ENCODE peak calls at places on chromosomes 4 and X, in five cellular contexts. U is fibroblast of mammary gland, X is kidney epithelial cell, K is left ventricle myocardium inferior, M is OCI-LY7. H is an unnamed sample.

GRCh38 chr4:20253799-20254409 is 2.2 kb downstream of the SLIT2 start:
- DNase-seq in U (no peak), X (no peak), K (peak), M (no peak), H (no peak)

GRCh38 chr4:55031158-55031557 is 94.2 kb downstream of the KDR start:
- DNase-seq in U (no peak), X (no peak), K (no peak), M (no peak), H (peak)

GRCh38 chrX:38061335-38061734 is 55.0 kb downstream of the SYTL5 start:
- DNase-seq in U (peak), X (no peak), K (no peak), M (no peak), H (peak)

GRCh38 chr4:140152015-140152703 is 1.8 kb downstream of the MAML3 start:
- DNase-seq in U (no peak), X (no peak), K (peak), M (peak), H (no peak)

GRCh38 chrX:111376897-111377601 is 34.9 kb downstream of the DCX start:
- DNase-seq in U (no peak), X (no peak), K (no peak), M (no peak), H (no peak)

GRCh38 chrX:22118161-22118830 is 86.2 kb downstream of the PHEX start:
- DNase-seq in U (no peak), X (no peak), K (no peak), M (no peak), H (peak)

GRCh38 chr4:168881754-168882153 is 128.3 kb downstream of the CBR4 start:
- DNase-seq in U (no peak), X (no peak), K (no peak), M (no peak), H (no peak)

GRCh38 chrX:100994352-100995281 is 25.1 kb downstream of the ARL13A start:
- DNase-seq in U (peak), X (peak), K (no peak), M (no peak), H (peak)

GRCh38 chr4:122960298-122960985 is 38.0 kb upstream of the NUDT6 start:
- DNase-seq in U (peak), X (no peak), K (no peak), M (no peak), H (no peak)

GRCh38 chr4:146224331-146224966 is 10.1 kb downstream of the REELD1 start:
- DNase-seq in U (no peak), X (no peak), K (no peak), M (peak), H (no peak)

GRCh38 chrX:85288992-85289723 is 45.4 kb downstream of the ZNF711 start:
- DNase-seq in U (no peak), X (no peak), K (no peak), M (no peak), H (no peak)
- TF ChIP-seq CTCF in U (no peak), X (no peak), K (no peak), M (peak), H (no peak)

GRCh38 chrX:150766351-150767044 is 73.3 kb downstream of the MTMR1 start:
- DNase-seq in U (no peak), X (no peak), K (no peak), M (peak), H (no peak)
- TF ChIP-seq CTCF in U (no peak), X (no peak), K (peak), M (peak), H (no peak)

GRCh38 chr4:172147702-172148101 is 334.5 kb downstream of the GALNTL6 start:
- DNase-seq in U (peak), X (no peak), K (no peak), M (no peak), H (no peak)
- TF ChIP-seq CTCF in U (no peak), X (no peak), K (no peak), M (no peak), H (no peak)

DNA sequence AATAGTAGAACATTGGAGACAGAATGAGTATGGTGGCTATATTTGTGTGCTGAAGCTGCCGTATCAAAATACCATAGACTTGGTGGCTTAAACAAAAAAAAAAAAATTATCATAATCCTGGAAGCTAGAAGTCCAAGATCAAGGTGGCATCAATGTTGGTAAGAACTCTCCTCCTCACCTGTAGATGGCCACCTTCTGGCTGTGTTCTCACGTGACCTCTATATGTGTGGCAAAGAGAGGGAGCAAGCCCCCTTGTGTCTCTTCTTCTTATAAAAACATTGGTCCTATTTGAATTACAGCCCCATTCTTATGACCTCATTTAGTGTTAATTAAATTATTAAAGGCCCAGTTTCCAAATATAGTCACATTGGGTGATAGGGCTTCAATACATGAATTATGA is 1640.9 kb upstream of the PCDH7 start:
- DNase-seq in U (no peak), X (no peak), K (no peak), M (no peak), H (no peak)
- TF ChIP-seq CTCF in U (no peak), X (no peak), K (no peak), M (peak), H (no peak)

GRCh38 chr4:25792200-25792791 is 70.5 kb downstream of the SEL1L3 start:
- DNase-seq in U (no peak), X (no peak), K (no peak), M (peak), H (peak)

GRCh38 chr4:25795091-25795490 is 67.7 kb downstream of the SEL1L3 start:
- DNase-seq in U (no peak), X (no peak), K (no peak), M (no peak), H (no peak)

GRCh38 chr4:25797136-25797535 is 65.7 kb downstream of the SEL1L3 start:
- DNase-seq in U (no peak), X (no peak), K (no peak), M (no peak), H (no peak)

GRCh38 chr4:25792843-25793242 is 69.9 kb downstream of the SEL1L3 start:
- DNase-seq in U (no peak), X (no peak), K (no peak), M (no peak), H (peak)

GRCh38 chr4:25795566-25796454 is 67.0 kb downstream of the SEL1L3 start:
- DNase-seq in U (peak), X (peak), K (no peak), M (no peak), H (peak)
- TF ChIP-seq CTCF in U (no peak), X (no peak), K (no peak), M (no peak), H (no peak)